ENCODE peak calls at places on chromosomes 3 and 15, in seven cellular contexts. One of them, this sample, is unnamed.

GRCh38 chr15:101425787-101426365 is 63.6 kb downstream of the PCSK6 start:
- DNase-seq in DMS79 treated with DMSO at 0.1 percent for 48 hours: no peak
- DNase-seq in lower lobe of right lung: no peak
- DNase-seq in GM18507: no peak
- DNase-seq in M059J: no peak
- DNase-seq in cardiac fibroblast: no peak
- DNase-seq in activated naive CD4-positive, alpha-beta T cell treated with Interleukin-2 at 50 U/mL for 16 hours: no peak
- DNase-seq in this sample: no peak

GRCh38 chr3:48820626-48821324 is 26.9 kb downstream of the PRKAR2A start:
- DNase-seq in DMS79 treated with DMSO at 0.1 percent for 48 hours: no peak
- DNase-seq in lower lobe of right lung: no peak
- DNase-seq in GM18507: no peak
- DNase-seq in M059J: peak; percentile 37
- DNase-seq in cardiac fibroblast: peak; percentile 86
- DNase-seq in activated naive CD4-positive, alpha-beta T cell treated with Interleukin-2 at 50 U/mL for 16 hours: no peak
- DNase-seq in this sample: no peak

GRCh38 chr3:44529927-44530326 is 25.1 kb upstream of the ZKSCAN7 start:
- DNase-seq in DMS79 treated with DMSO at 0.1 percent for 48 hours: no peak
- DNase-seq in lower lobe of right lung: no peak
- DNase-seq in GM18507: no peak
- DNase-seq in M059J: peak; percentile 7
- DNase-seq in cardiac fibroblast: peak; percentile 8
- DNase-seq in activated naive CD4-positive, alpha-beta T cell treated with Interleukin-2 at 50 U/mL for 16 hours: no peak
- DNase-seq in this sample: no peak

GRCh38 chr3:28824316-28824715 is 456.6 kb upstream of the RBMS3 start:
- DNase-seq in DMS79 treated with DMSO at 0.1 percent for 48 hours: no peak
- DNase-seq in lower lobe of right lung: no peak
- DNase-seq in GM18507: no peak
- DNase-seq in M059J: no peak
- DNase-seq in cardiac fibroblast: no peak
- DNase-seq in activated naive CD4-positive, alpha-beta T cell treated with Interleukin-2 at 50 U/mL for 16 hours: no peak
- DNase-seq in this sample: no peak

GRCh38 chr3:72446406-72447058 is 401.7 kb downstream of the SHQ1 start:
- DNase-seq in DMS79 treated with DMSO at 0.1 percent for 48 hours: no peak
- DNase-seq in lower lobe of right lung: no peak
- DNase-seq in GM18507: no peak
- DNase-seq in M059J: peak; percentile 41
- DNase-seq in cardiac fibroblast: peak; percentile 39
- DNase-seq in activated naive CD4-positive, alpha-beta T cell treated with Interleukin-2 at 50 U/mL for 16 hours: no peak
- DNase-seq in this sample: no peak

GRCh38 chr3:72277710-72278109 is 492.8 kb upstream of the PROK2 start:
- DNase-seq in DMS79 treated with DMSO at 0.1 percent for 48 hours: no peak
- DNase-seq in lower lobe of right lung: no peak
- DNase-seq in GM18507: no peak
- DNase-seq in M059J: no peak
- DNase-seq in cardiac fibroblast: no peak
- DNase-seq in activated naive CD4-positive, alpha-beta T cell treated with Interleukin-2 at 50 U/mL for 16 hours: no peak
- DNase-seq in this sample: no peak

GRCh38 chr3:172522871-172523818 is at the start of gene TNFSF10:
- DNase-seq in DMS79 treated with DMSO at 0.1 percent for 48 hours: no peak
- DNase-seq in lower lobe of right lung: peak; percentile 77
- DNase-seq in GM18507: peak; percentile 39
- DNase-seq in M059J: peak; percentile 95
- DNase-seq in cardiac fibroblast: no peak
- DNase-seq in activated naive CD4-positive, alpha-beta T cell treated with Interleukin-2 at 50 U/mL for 16 hours: peak; percentile 71
- DNase-seq in this sample: peak; percentile 26

GRCh38 chr15:74664028-74664616 is 31.7 kb downstream of the EDC3 start:
- DNase-seq in DMS79 treated with DMSO at 0.1 percent for 48 hours: no peak
- DNase-seq in lower lobe of right lung: peak; percentile 74
- DNase-seq in GM18507: no peak
- DNase-seq in M059J: peak; percentile 11
- DNase-seq in cardiac fibroblast: peak; percentile 65
- DNase-seq in activated naive CD4-positive, alpha-beta T cell treated with Interleukin-2 at 50 U/mL for 16 hours: no peak
- DNase-seq in this sample: no peak

GRCh38 chr15:78002996-78003395 is 74.5 kb downstream of the TBC1D2B start:
- DNase-seq in DMS79 treated with DMSO at 0.1 percent for 48 hours: no peak
- DNase-seq in lower lobe of right lung: no peak
- DNase-seq in GM18507: no peak
- DNase-seq in M059J: no peak
- DNase-seq in cardiac fibroblast: no peak
- DNase-seq in activated naive CD4-positive, alpha-beta T cell treated with Interleukin-2 at 50 U/mL for 16 hours: no peak
- DNase-seq in this sample: no peak

GRCh38 chr3:136984837-136985236 is 27.1 kb downstream of the IL20RB start:
- DNase-seq in DMS79 treated with DMSO at 0.1 percent for 48 hours: no peak
- DNase-seq in lower lobe of right lung: no peak
- DNase-seq in GM18507: no peak
- DNase-seq in M059J: peak; percentile 64
- DNase-seq in cardiac fibroblast: peak; percentile 90
- DNase-seq in activated naive CD4-positive, alpha-beta T cell treated with Interleukin-2 at 50 U/mL for 16 hours: no peak
- DNase-seq in this sample: no peak

GRCh38 chr3:36461588-36461987 is 81.3 kb downstream of the STAC start:
- DNase-seq in DMS79 treated with DMSO at 0.1 percent for 48 hours: no peak
- DNase-seq in lower lobe of right lung: no peak
- DNase-seq in GM18507: no peak
- DNase-seq in M059J: peak; percentile 45
- DNase-seq in cardiac fibroblast: no peak
- DNase-seq in activated naive CD4-positive, alpha-beta T cell treated with Interleukin-2 at 50 U/mL for 16 hours: no peak
- DNase-seq in this sample: no peak

GRCh38 chr3:156149781-156150375 is 29.5 kb downstream of the KCNAB1 start:
- DNase-seq in DMS79 treated with DMSO at 0.1 percent for 48 hours: no peak
- DNase-seq in lower lobe of right lung: no peak
- DNase-seq in GM18507: no peak
- DNase-seq in M059J: no peak
- DNase-seq in cardiac fibroblast: no peak
- DNase-seq in activated naive CD4-positive, alpha-beta T cell treated with Interleukin-2 at 50 U/mL for 16 hours: no peak
- DNase-seq in this sample: no peak

GRCh38 chr15:38627684-38628277 is 63.2 kb upstream of the RASGRP1 start:
- DNase-seq in DMS79 treated with DMSO at 0.1 percent for 48 hours: no peak
- DNase-seq in lower lobe of right lung: no peak
- DNase-seq in GM18507: no peak
- DNase-seq in M059J: no peak
- DNase-seq in cardiac fibroblast: no peak
- DNase-seq in activated naive CD4-positive, alpha-beta T cell treated with Interleukin-2 at 50 U/mL for 16 hours: no peak
- DNase-seq in this sample: no peak

GRCh38 chr3:105836533-105836932 is 32.3 kb downstream of the CBLB start:
- DNase-seq in DMS79 treated with DMSO at 0.1 percent for 48 hours: no peak
- DNase-seq in lower lobe of right lung: no peak
- DNase-seq in GM18507: no peak
- DNase-seq in M059J: no peak
- DNase-seq in cardiac fibroblast: peak; percentile 85
- DNase-seq in activated naive CD4-positive, alpha-beta T cell treated with Interleukin-2 at 50 U/mL for 16 hours: peak; percentile 67
- DNase-seq in this sample: no peak

GRCh38 chr15:58934521-58934920 is 1.0 kb upstream of the SLTM start:
- DNase-seq in DMS79 treated with DMSO at 0.1 percent for 48 hours: no peak
- DNase-seq in lower lobe of right lung: no peak
- DNase-seq in GM18507: no peak
- DNase-seq in M059J: peak; percentile 27
- DNase-seq in cardiac fibroblast: no peak
- DNase-seq in activated naive CD4-positive, alpha-beta T cell treated with Interleukin-2 at 50 U/mL for 16 hours: no peak
- DNase-seq in this sample: no peak

GRCh38 chr3:179453967-179454366 is 2.7 kb upstream of the GNB4 start:
- DNase-seq in DMS79 treated with DMSO at 0.1 percent for 48 hours: no peak
- DNase-seq in lower lobe of right lung: no peak
- DNase-seq in GM18507: no peak
- DNase-seq in M059J: no peak
- DNase-seq in cardiac fibroblast: no peak
- DNase-seq in activated naive CD4-positive, alpha-beta T cell treated with Interleukin-2 at 50 U/mL for 16 hours: no peak
- DNase-seq in this sample: no peak

GRCh38 chr3:8503461-8503860 is 1.8 kb downstream of the LMCD1 start:
- DNase-seq in DMS79 treated with DMSO at 0.1 percent for 48 hours: no peak
- DNase-seq in lower lobe of right lung: no peak
- DNase-seq in GM18507: no peak
- DNase-seq in M059J: peak; percentile 47
- DNase-seq in cardiac fibroblast: no peak
- DNase-seq in activated naive CD4-positive, alpha-beta T cell treated with Interleukin-2 at 50 U/mL for 16 hours: no peak
- DNase-seq in this sample: no peak

GRCh38 chr15:84981711-84982300 is at the start of gene PDE8A:
- DNase-seq in DMS79 treated with DMSO at 0.1 percent for 48 hours: no peak
- DNase-seq in lower lobe of right lung: peak; percentile 75
- DNase-seq in GM18507: no peak
- DNase-seq in M059J: peak; percentile 56
- DNase-seq in cardiac fibroblast: peak; percentile 67
- DNase-seq in activated naive CD4-positive, alpha-beta T cell treated with Interleukin-2 at 50 U/mL for 16 hours: peak; percentile 61
- DNase-seq in this sample: peak; percentile 41

GRCh38 chr3:181711325-181712135 is at the start of gene SOX2:
- DNase-seq in DMS79 treated with DMSO at 0.1 percent for 48 hours: peak; percentile 66
- DNase-seq in lower lobe of right lung: peak; percentile 74
- DNase-seq in GM18507: peak; percentile 15
- DNase-seq in M059J: peak; percentile 75
- DNase-seq in cardiac fibroblast: peak; percentile 39
- DNase-seq in activated naive CD4-positive, alpha-beta T cell treated with Interleukin-2 at 50 U/mL for 16 hours: no peak
- DNase-seq in this sample: peak; percentile 57

GRCh38 chr3:72134989-72135451 is 350.1 kb upstream of the PROK2 start:
- DNase-seq in DMS79 treated with DMSO at 0.1 percent for 48 hours: no peak
- DNase-seq in lower lobe of right lung: no peak
- DNase-seq in GM18507: no peak
- DNase-seq in M059J: no peak
- DNase-seq in cardiac fibroblast: no peak
- DNase-seq in activated naive CD4-positive, alpha-beta T cell treated with Interleukin-2 at 50 U/mL for 16 hours: no peak
- DNase-seq in this sample: no peak

This sample was measured in GM12891.